ENCODE peak calls at places on chromosomes 1 and 21, in five cellular contexts. One of them, this sample, is unnamed.

GRCh38 chr1:25904942-25905679 is 1.1 kb downstream of the STMN1 start:
- DNase-seq in fibroblast of lung: peak; percentile 87
- DNase-seq in kidney epithelial cell: peak; percentile 61
- DNase-seq in fibroblast of the aortic adventitia: peak; percentile 83
- DNase-seq in colonic mucosa: peak; percentile 98
- DNase-seq in this sample: no peak

GRCh38 chr1:75265792-75266191 is 131.6 kb downstream of the LHX8 start:
- DNase-seq in fibroblast of lung: peak; percentile 34
- DNase-seq in kidney epithelial cell: peak; percentile 10
- DNase-seq in fibroblast of the aortic adventitia: peak; percentile 61
- DNase-seq in colonic mucosa: no peak
- DNase-seq in this sample: peak; percentile 1

GRCh38 chr1:225879521-225880209 is 2.5 kb downstream of the TMEM63A start:
- DNase-seq in fibroblast of lung: no peak
- DNase-seq in kidney epithelial cell: no peak
- DNase-seq in fibroblast of the aortic adventitia: no peak
- DNase-seq in colonic mucosa: peak; percentile 81
- DNase-seq in this sample: no peak

GRCh38 chr1:162070094-162070748 is 730 bp downstream of the NOS1AP start:
- DNase-seq in fibroblast of lung: no peak
- DNase-seq in kidney epithelial cell: no peak
- DNase-seq in fibroblast of the aortic adventitia: no peak
- DNase-seq in colonic mucosa: peak; percentile 76
- DNase-seq in this sample: no peak

GRCh38 chr1:157307491-157307890 is 169.3 kb upstream of the ETV3 start:
- DNase-seq in fibroblast of lung: no peak
- DNase-seq in kidney epithelial cell: no peak
- DNase-seq in fibroblast of the aortic adventitia: no peak
- DNase-seq in colonic mucosa: no peak
- DNase-seq in this sample: no peak

GRCh38 chr1:110440877-110441276 is 10.1 kb upstream of the PROK1 start:
- DNase-seq in fibroblast of lung: peak; percentile 39
- DNase-seq in kidney epithelial cell: peak; percentile 19
- DNase-seq in fibroblast of the aortic adventitia: peak; percentile 90
- DNase-seq in colonic mucosa: no peak
- DNase-seq in this sample: no peak

GRCh38 chr1:92419642-92420041 is 67.1 kb downstream of the GFI1 start:
- DNase-seq in fibroblast of lung: no peak
- DNase-seq in kidney epithelial cell: no peak
- DNase-seq in fibroblast of the aortic adventitia: no peak
- DNase-seq in colonic mucosa: no peak
- DNase-seq in this sample: no peak

GRCh38 chr1:231264642-231265041 is 23.6 kb downstream of the GNPAT start:
- DNase-seq in fibroblast of lung: no peak
- DNase-seq in kidney epithelial cell: no peak
- DNase-seq in fibroblast of the aortic adventitia: no peak
- DNase-seq in colonic mucosa: no peak
- DNase-seq in this sample: no peak

GRCh38 chr1:178388398-178389161 is 108.2 kb downstream of the CLEC20A start:
- DNase-seq in fibroblast of lung: peak; percentile 63
- DNase-seq in kidney epithelial cell: no peak
- DNase-seq in fibroblast of the aortic adventitia: peak; percentile 61
- DNase-seq in colonic mucosa: no peak
- DNase-seq in this sample: no peak

GRCh38 chr1:79391896-79392295 is 385.4 kb upstream of the ADGRL4 start:
- DNase-seq in fibroblast of lung: no peak
- DNase-seq in kidney epithelial cell: no peak
- DNase-seq in fibroblast of the aortic adventitia: no peak
- DNase-seq in colonic mucosa: no peak
- DNase-seq in this sample: peak; percentile 3

GRCh38 chr1:93708734-93709481 is 27.3 kb upstream of the BCAR3 start:
- DNase-seq in fibroblast of lung: no peak
- DNase-seq in kidney epithelial cell: no peak
- DNase-seq in fibroblast of the aortic adventitia: peak; percentile 56
- DNase-seq in colonic mucosa: no peak
- DNase-seq in this sample: no peak

GRCh38 chr1:162003061-162003824 is 20.4 kb downstream of the OLFML2B start:
- DNase-seq in fibroblast of lung: peak; percentile 100
- DNase-seq in kidney epithelial cell: peak; percentile 94
- DNase-seq in fibroblast of the aortic adventitia: peak; percentile 93
- DNase-seq in colonic mucosa: no peak
- DNase-seq in this sample: no peak

GRCh38 chr1:157234705-157235273 is 96.6 kb upstream of the ETV3 start:
- DNase-seq in fibroblast of lung: no peak
- DNase-seq in kidney epithelial cell: no peak
- DNase-seq in fibroblast of the aortic adventitia: no peak
- DNase-seq in colonic mucosa: no peak
- DNase-seq in this sample: no peak

DNA sequence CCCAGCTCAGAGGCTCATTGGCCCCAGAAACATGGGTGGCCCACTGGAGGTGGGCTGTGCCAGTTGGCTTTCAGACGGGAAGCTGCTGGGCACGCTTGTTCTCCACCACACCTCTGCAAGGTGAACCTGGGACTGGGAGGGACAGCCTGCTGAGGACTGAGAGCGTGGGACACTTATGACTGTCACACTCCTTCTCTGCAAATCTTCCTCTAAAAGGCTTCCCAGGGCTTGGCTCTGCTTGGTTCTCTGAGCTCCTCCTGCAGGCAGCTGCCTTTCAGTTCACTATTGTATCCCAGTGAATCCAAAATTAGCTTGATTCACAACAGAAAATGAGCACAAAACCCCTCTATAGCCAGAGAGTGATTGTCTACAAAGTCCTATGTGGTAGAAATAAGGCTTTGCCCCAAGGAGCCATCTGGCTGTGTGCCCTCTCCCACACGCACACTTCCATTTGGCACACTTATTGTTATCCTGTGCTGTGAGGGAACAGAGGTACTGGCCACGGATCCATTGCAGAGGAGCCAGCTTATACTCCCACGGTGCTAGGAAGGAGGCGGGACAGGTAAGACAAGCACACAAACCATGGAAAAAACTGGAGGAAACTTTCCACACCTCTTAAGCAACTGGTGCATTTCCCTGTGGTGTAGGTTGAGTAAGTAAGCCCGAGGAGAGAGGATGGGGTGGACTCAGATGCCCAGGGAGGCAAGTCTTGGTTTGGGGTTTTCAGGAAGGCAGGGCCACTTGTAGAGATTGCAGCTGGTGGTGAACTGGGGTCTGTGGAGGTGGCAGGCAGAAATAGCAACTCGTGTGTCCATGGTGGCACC is 18.9 kb upstream of the BTG2 start:
- DNase-seq in fibroblast of lung: no peak
- DNase-seq in kidney epithelial cell: no peak
- DNase-seq in fibroblast of the aortic adventitia: no peak
- DNase-seq in colonic mucosa: peak; percentile 66
- DNase-seq in this sample: no peak
- H3K4me3 ChIP-seq in fibroblast of lung: no peak overlapping the region
- H3K4me3 ChIP-seq in kidney epithelial cell: no peak overlapping the region
- H3K4me3 ChIP-seq in fibroblast of the aortic adventitia: no peak overlapping the region
- H3K4me3 ChIP-seq in colonic mucosa: no peak overlapping the region
- H3K4me3 ChIP-seq in this sample: no peak overlapping the region

GRCh38 chr1:214086945-214087344 is 99.2 kb downstream of the PROX1 start:
- DNase-seq in fibroblast of lung: no peak
- DNase-seq in kidney epithelial cell: no peak
- DNase-seq in fibroblast of the aortic adventitia: no peak
- DNase-seq in colonic mucosa: no peak
- DNase-seq in this sample: no peak
- TF ChIP-seq CTCF in fibroblast of lung: no peak
- TF ChIP-seq CTCF in kidney epithelial cell: no peak
- TF ChIP-seq CTCF in fibroblast of the aortic adventitia: no peak
- TF ChIP-seq CTCF in colonic mucosa: no peak
- TF ChIP-seq CTCF in this sample: no peak

DNA sequence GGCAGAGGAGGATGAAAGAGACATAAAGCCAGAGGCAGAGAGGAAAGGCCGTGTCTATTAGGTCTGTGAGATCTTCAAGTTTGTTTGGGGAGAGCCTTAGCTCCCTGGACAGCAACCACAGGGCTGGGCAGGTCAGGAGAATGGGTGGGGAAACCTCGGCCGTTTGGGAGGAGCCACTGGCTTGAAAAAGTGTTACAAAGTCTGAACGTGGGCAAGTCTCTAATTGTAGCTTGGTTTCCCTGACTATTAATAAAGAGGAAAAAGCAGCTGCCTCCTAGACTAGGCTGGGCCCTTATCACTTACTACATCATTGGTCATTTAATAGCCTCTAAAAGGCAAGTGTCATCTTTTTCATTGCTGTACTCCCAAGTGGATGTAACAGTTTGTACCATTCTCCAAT is at the start of gene CCDC17:
- DNase-seq in fibroblast of lung: no peak
- DNase-seq in kidney epithelial cell: no peak
- DNase-seq in fibroblast of the aortic adventitia: peak; percentile 23
- DNase-seq in colonic mucosa: no peak
- DNase-seq in this sample: peak; percentile 19
- H3K4me3 ChIP-seq in fibroblast of lung: no peak within 1 kb of the TSS
- H3K4me3 ChIP-seq in kidney epithelial cell: no peak within 1 kb of the TSS
- H3K4me3 ChIP-seq in fibroblast of the aortic adventitia: no peak within 1 kb of the TSS
- H3K4me3 ChIP-seq in colonic mucosa: no peak within 1 kb of the TSS
- H3K4me3 ChIP-seq in this sample: no peak within 1 kb of the TSS

GRCh38 chr1:237111807-237112206 is 69.8 kb downstream of the RYR2 start:
- DNase-seq in fibroblast of lung: no peak
- DNase-seq in kidney epithelial cell: no peak
- DNase-seq in fibroblast of the aortic adventitia: no peak
- DNase-seq in colonic mucosa: no peak
- DNase-seq in this sample: no peak
- TF ChIP-seq CTCF in fibroblast of lung: no peak
- TF ChIP-seq CTCF in kidney epithelial cell: no peak
- TF ChIP-seq CTCF in fibroblast of the aortic adventitia: no peak
- TF ChIP-seq CTCF in colonic mucosa: no peak
- TF ChIP-seq CTCF in this sample: no peak

DNA sequence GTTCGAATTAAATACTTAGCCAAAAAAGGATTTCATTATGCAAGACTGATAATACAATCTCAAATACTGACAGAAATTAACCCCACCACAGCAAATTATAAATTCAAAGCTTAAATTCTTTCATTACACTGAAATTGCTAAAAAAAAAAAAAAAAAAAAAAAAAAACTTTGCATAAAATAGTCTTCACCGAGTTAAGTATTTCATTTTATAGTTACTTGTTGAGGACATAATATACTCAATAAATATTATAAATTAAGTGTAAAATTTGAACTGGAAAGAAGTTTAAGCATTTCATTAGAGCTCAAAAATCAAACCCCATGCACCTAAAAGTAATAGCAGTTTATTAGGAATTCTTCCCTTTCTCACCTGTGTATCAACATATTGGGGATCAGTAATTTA is 1.9 kb upstream of the PSMG1 start:
- DNase-seq in fibroblast of lung: no peak
- DNase-seq in kidney epithelial cell: no peak
- DNase-seq in fibroblast of the aortic adventitia: no peak
- DNase-seq in colonic mucosa: no peak
- DNase-seq in this sample: no peak
- H3K4me3 ChIP-seq in fibroblast of lung: no peak overlapping the region
- H3K4me3 ChIP-seq in kidney epithelial cell: no peak overlapping the region
- H3K4me3 ChIP-seq in fibroblast of the aortic adventitia: no peak overlapping the region
- H3K4me3 ChIP-seq in colonic mucosa: no peak overlapping the region
- H3K4me3 ChIP-seq in this sample: no peak overlapping the region

GRCh38 chr1:200279810-200280411 is 129.9 kb downstream of the ZNF281 start:
- DNase-seq in fibroblast of lung: peak; percentile 47
- DNase-seq in kidney epithelial cell: no peak
- DNase-seq in fibroblast of the aortic adventitia: peak; percentile 81
- DNase-seq in colonic mucosa: peak; percentile 78
- DNase-seq in this sample: peak; percentile 26
- TF ChIP-seq CTCF in fibroblast of lung: peak; percentile 75
- TF ChIP-seq CTCF in kidney epithelial cell: peak; percentile 70
- TF ChIP-seq CTCF in fibroblast of the aortic adventitia: peak; percentile 84
- TF ChIP-seq CTCF in colonic mucosa: peak; percentile 71
- TF ChIP-seq CTCF in this sample: peak; percentile 75